ENCODE peak calls at places on chromosomes 3 and 15, in four cellular contexts. P is GM12878, X is HepG2, I is K562. C is an unnamed sample.

GRCh38 chr3:48135773-48136495 is 52.3 kb downstream of the CDC25A start:
- DNase-seq in P (no peak), I (no peak), X (peak; percentile 77), C (no peak)

GRCh38 chr15:58980351-58980939 is 7.0 kb upstream of the RNF111 start:
- DNase-seq in X (peak; percentile 23), P (no peak), I (peak; percentile 20), C (no peak)

GRCh38 chr3:48600711-48601621 is 5.8 kb upstream of the COL7A1 start:
- DNase-seq in X (no peak), P (no peak), I (no peak), C (no peak)

GRCh38 chr15:57090460-57090859 is 172.0 kb downstream of the TCF12 start:
- DNase-seq in I (peak; percentile 10), P (no peak), X (no peak), C (peak; percentile 57)

GRCh38 chr3:123789760-123790159 is 94.4 kb downstream of the MYLK start:
- DNase-seq in I (no peak), X (no peak), P (no peak), C (no peak)

GRCh38 chr3:116785226-116785625 is 75.6 kb downstream of the TUSC7 start:
- DNase-seq in P (no peak), I (no peak), X (no peak), C (no peak)

GRCh38 chr15:79408041-79408440 is 24.1 kb upstream of the MINAR1 start:
- DNase-seq in P (no peak), I (no peak), X (no peak), C (no peak)

GRCh38 chr15:95263751-95264150 is 1032.4 kb downstream of the MCTP2 start:
- DNase-seq in P (no peak), X (no peak), I (no peak), C (no peak)

GRCh38 chr15:101024111-101024695 is 105.0 kb downstream of the LRRK1 start:
- DNase-seq in I (no peak), X (no peak), P (no peak), C (no peak)

GRCh38 chr3:187210555-187211327 is 13.5 kb downstream of the RTP1 start:
- DNase-seq in X (no peak), P (no peak), I (peak; percentile 20), C (no peak)

GRCh38 chr15:49813615-49814014 is 192.8 kb downstream of the DTWD1 start:
- DNase-seq in X (no peak), P (no peak), I (no peak), C (no peak)

GRCh38 chr15:77907824-77908751 is 169.4 kb downstream of the TBC1D2B start:
- DNase-seq in X (peak; percentile 61), I (peak; percentile 44), P (no peak), C (peak; percentile 66)

GRCh38 chr15:45157056-45157455 is 27.3 kb downstream of the DUOX1 start:
- DNase-seq in P (no peak), X (no peak), I (peak; percentile 37), C (no peak)

GRCh38 chr3:165729756-165730155 is 107.5 kb downstream of the BCHE start:
- DNase-seq in X (no peak), P (no peak), I (no peak), C (no peak)

GRCh38 chr15:31263751-31264533 is 62.7 kb upstream of the KLF13 start:
- DNase-seq in I (no peak), X (no peak), P (peak; percentile 88), C (no peak)

GRCh38 chr3:86968224-86968932 is 22.6 kb downstream of the VGLL3 start:
- DNase-seq in I (no peak), P (no peak), X (no peak), C (no peak)

GRCh38 chr15:59296181-59296617 is 76.5 kb downstream of the MYO1E start:
- DNase-seq in P (no peak), I (no peak), X (no peak), C (no peak)

GRCh38 chr15:91779960-91780359 is 73.5 kb upstream of the SLCO3A1 start:
- DNase-seq in I (no peak), P (no peak), X (no peak), C (no peak)

GRCh38 chr3:127670229-127670559 is 2.6 kb upstream of the ABTB1 start:
- DNase-seq in I (no peak), X (no peak), P (no peak), C (no peak)

GRCh38 chr3:51581529-51581928 is 43.0 kb downstream of the RAD54L2 start:
- DNase-seq in X (no peak), P (no peak), I (peak; percentile 16), C (no peak)

GRCh38 chr3:32699429-32699828 is 14.4 kb downstream of the CNOT10 start:
- DNase-seq in P (no peak), I (peak; percentile 66), X (no peak), C (no peak)

GRCh38 chr3:114115151-114115550 is 58.6 kb downstream of the QTRT2 start:
- DNase-seq in I (no peak), P (no peak), X (no peak), C (no peak)

GRCh38 chr3:186070996-186071395 is 37.9 kb downstream of the ETV5 start:
- DNase-seq in X (no peak), P (no peak), I (no peak), C (no peak)

GRCh38 chr3:186067360-186068242 is 41.3 kb downstream of the ETV5 start:
- DNase-seq in X (no peak), P (no peak), I (no peak), C (no peak)

GRCh38 chr3:186068243-186068552 is 40.7 kb downstream of the ETV5 start:
- DNase-seq in P (no peak), X (no peak), I (no peak), C (no peak)

GRCh38 chr3:186070123-186070522 is 38.8 kb downstream of the ETV5 start:
- DNase-seq in I (no peak), P (no peak), X (no peak), C (no peak)

DNA sequence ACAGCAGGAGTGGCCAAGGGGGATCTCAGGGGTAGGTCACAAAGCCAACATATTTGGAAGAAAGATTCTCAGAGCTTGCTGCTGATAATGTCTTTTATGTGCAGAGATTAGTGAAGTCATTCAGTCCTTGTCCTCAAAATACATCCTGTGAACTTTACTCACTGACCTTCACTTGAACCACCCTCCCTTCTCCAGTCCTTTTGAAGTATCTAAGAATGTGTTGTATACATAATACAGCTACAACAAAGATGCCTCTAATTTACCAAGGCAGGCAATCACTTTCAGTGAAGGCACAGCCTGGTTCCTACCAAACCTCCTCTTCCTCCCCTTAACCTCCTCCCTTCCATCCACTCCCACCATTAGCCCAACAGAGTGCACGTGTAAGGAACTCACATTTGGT is 38.3 kb downstream of the ETV5 start:
- DNase-seq in X (peak; percentile 74), P (no peak), I (no peak), C (no peak)
- TF ChIP-seq FOXK2 in X (no peak), P (no peak), I (no peak), C (no peak)

GRCh38 chr15:62492900-62493299 is 327.8 kb upstream of the C2CD4B start:
- DNase-seq in P (no peak), X (no peak), I (no peak), C (no peak)
- TF ChIP-seq FOXK2 in P (no peak), X (no peak), I (no peak), C (no peak)

DNA sequence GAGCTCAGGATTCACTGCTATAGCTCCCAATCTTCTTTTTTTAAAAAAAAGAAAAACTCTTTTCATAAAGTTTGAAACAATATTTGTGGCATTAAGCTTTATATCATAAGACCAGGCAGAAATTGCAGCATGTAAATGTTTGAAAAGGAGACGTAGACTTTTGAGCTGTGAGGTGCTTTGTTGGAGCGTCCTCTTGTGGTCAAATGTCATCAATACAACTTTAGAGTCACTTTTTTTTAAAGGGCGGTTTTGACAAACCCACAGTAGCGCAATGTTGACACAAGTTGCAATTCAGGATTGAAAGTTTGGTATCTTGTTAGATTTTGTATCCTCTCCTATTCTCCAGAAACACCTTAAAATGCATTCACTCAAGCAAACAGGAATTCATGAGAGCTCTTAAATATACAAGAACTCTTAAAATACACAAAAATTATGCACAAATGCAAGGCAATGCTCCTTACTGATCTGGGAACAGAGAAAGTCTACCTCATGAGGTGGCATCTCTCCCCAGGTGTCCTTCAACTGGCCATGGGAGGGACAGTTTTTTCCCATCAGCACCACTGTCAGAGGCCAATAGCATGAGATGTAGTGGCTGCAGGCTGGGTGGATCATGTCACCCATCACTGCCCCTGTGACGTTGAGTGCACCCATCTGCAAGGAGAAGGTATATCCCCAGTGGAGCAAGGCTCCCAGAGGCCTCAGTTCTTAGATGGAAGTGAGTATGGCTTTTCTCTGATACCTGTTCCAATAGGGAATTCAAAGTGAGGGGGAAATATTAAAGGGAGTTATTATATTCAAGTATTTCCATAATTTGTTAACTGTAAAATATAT is 70.7 kb downstream of the ANXA2 start:
- DNase-seq in X (peak; percentile 50), I (peak; percentile 31), P (no peak), C (no peak)
- TF ChIP-seq FOXK2 in X (no peak), I (no peak), P (no peak), C (no peak)

GRCh38 chr3:141352262-141352984 is 15.9 kb upstream of the ZBTB38 start:
- DNase-seq in I (peak; percentile 74), P (no peak), X (no peak), C (no peak)
- TF ChIP-seq FOXK2 in I (no peak), P (no peak), X (no peak), C (no peak)